ENCODE peak calls at places on chromosomes 1 and 21, in five cellular contexts. Y, L, R, H and A are unnamed samples.

GRCh38 chr1:212446333-212446732 is 13.6 kb downstream of the NENF start:
- DNase-seq in L (no peak), Y (no peak), H (no peak), R (no peak), A (no peak)

GRCh38 chr1:107058245-107059032 is 2.0 kb downstream of the PRMT6 start:
- DNase-seq in R (no peak), H (no peak), L (no peak), Y (no peak), A (no peak)

GRCh38 chr1:115112496-115113375 is 23.4 kb upstream of the TSPAN2 start:
- DNase-seq in Y (peak; percentile 23), R (peak; percentile 54), L (peak; percentile 39), H (peak; percentile 26), A (peak; percentile 16)

GRCh38 chr21:44739316-44739715 is 27.9 kb upstream of the TSPEAR start:
- DNase-seq in Y (no peak), L (no peak), H (no peak), R (no peak), A (no peak)

GRCh38 chr21:46559291-46559983 is 45.4 kb downstream of the S100B start:
- DNase-seq in L (no peak), Y (no peak), R (no peak), H (peak; percentile 46), A (no peak)

GRCh38 chr1:190475394-190476250 is 2.0 kb downstream of the BRINP3 start:
- DNase-seq in H (no peak), R (peak; percentile 32), L (peak; percentile 66), Y (no peak), A (no peak)

GRCh38 chr1:24443241-24443656 is 27.6 kb downstream of the NIPAL3 start:
- DNase-seq in Y (no peak), R (no peak), L (no peak), H (no peak), A (no peak)

GRCh38 chr1:101239095-101240040 is 2.5 kb downstream of the S1PR1 start:
- DNase-seq in L (no peak), H (peak; percentile 59), R (no peak), Y (no peak), A (no peak)

GRCh38 chr1:22643381-22643780 is at the start of gene C1QC:
- DNase-seq in L (no peak), R (peak; percentile 73), Y (no peak), H (no peak), A (no peak)

GRCh38 chr1:58714594-58714993 is 14.7 kb upstream of the MYSM1 start:
- DNase-seq in Y (no peak), R (no peak), L (no peak), H (no peak), A (no peak)

GRCh38 chr1:14782741-14783591 is 184.5 kb downstream of the KAZN start:
- DNase-seq in Y (no peak), R (no peak), L (no peak), H (no peak), A (no peak)

GRCh38 chr1:43531453-43531905 is 796 bp downstream of the PTPRF start:
- DNase-seq in Y (no peak), H (no peak), L (peak; percentile 70), R (peak; percentile 69), A (peak; percentile 62)

GRCh38 chr1:27274204-27274603 is 39.8 kb downstream of the WDTC1 start:
- DNase-seq in H (no peak), Y (no peak), L (no peak), R (no peak), A (no peak)

GRCh38 chr1:26828352-26829093 is 2.0 kb downstream of the ZDHHC18 start:
- DNase-seq in H (no peak), R (peak; percentile 69), L (peak; percentile 33), Y (no peak), A (no peak)

GRCh38 chr1:66752000-66752592 is at the start of gene DYNLT5:
- DNase-seq in Y (peak; percentile 13), L (peak; percentile 41), R (peak; percentile 79), H (no peak), A (no peak)

GRCh38 chr1:57422271-57423134 is 1.4 kb downstream of the DAB1 start:
- DNase-seq in L (no peak), Y (no peak), H (no peak), R (no peak), A (no peak)

GRCh38 chr1:1168451-1169411 is 4.9 kb upstream of the TTLL10 start:
- DNase-seq in L (peak; percentile 27), R (peak; percentile 43), H (no peak), Y (peak; percentile 31), A (no peak)

GRCh38 chr1:93758842-93759515 is 77.3 kb upstream of the BCAR3 start:
- DNase-seq in H (no peak), R (peak; percentile 64), L (no peak), Y (peak; percentile 23), A (no peak)

GRCh38 chr1:31995263-31995662 is 18.4 kb upstream of the KHDRBS1 start:
- DNase-seq in Y (no peak), R (no peak), L (no peak), H (no peak), A (no peak)

GRCh38 chr1:183239793-183240625 is 53.9 kb downstream of the LAMC2 start:
- DNase-seq in H (no peak), L (no peak), R (no peak), Y (no peak), A (no peak)

GRCh38 chr1:78426398-78426797 is 64.4 kb upstream of the PTGFR start:
- DNase-seq in R (no peak), H (no peak), L (no peak), Y (no peak), A (no peak)

GRCh38 chr1:7425229-7425628 is 345.9 kb upstream of the VAMP3 start:
- DNase-seq in H (no peak), R (no peak), L (no peak), Y (no peak), A (no peak)

GRCh38 chr1:225598847-225599246 is 54.1 kb downstream of the ENAH start:
- DNase-seq in Y (no peak), L (no peak), H (no peak), R (no peak), A (no peak)

GRCh38 chr1:212652609-212653008 is 44.0 kb downstream of the ATF3 start:
- DNase-seq in R (no peak), H (no peak), L (no peak), Y (no peak), A (no peak)

GRCh38 chr1:98920441-98921110 is 84.1 kb downstream of the PLPPR5 start:
- DNase-seq in R (no peak), Y (no peak), H (no peak), L (no peak), A (no peak)

DNA sequence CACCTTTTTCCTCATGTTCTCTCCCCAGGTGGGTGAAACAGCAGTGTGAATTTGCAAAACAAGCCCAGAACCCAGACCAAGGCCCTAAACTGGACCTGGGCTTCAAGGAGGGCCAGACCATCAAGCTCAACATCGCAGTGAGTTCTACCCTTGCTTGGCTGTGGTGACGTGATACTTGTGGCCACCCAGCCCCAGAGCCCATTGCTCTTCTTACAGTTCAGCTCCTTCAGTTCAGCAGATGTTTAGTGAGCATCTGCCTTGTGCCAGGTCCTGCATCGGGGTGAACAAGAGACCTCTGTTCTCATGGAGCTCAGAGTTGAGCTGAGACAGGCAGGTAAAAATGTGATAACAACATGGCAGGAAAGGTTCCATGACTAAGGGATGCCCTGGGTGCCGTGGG is 8.5 kb downstream of the NECAP2 start:
- DNase-seq in R (no peak), L (no peak), H (no peak), Y (no peak), A (no peak)
- H3K36me3 ChIP-seq in R (peaks cover 99% of the 10 kb centered on the region), L (peaks cover 40% of the 10 kb centered on the region), H (peaks cover 84% of the 10 kb centered on the region), Y (peaks cover 8% of the 10 kb centered on the region), A (peaks cover 11% of the 10 kb centered on the region)

GRCh38 chr1:154406572-154406879 is 1.4 kb downstream of the IL6R start:
- DNase-seq in R (no peak), L (no peak), H (no peak), Y (no peak), A (no peak)
- H3K36me3 ChIP-seq in R (no peaks in the 10 kb centered on the region), L (no peaks in the 10 kb centered on the region), H (peaks cover 3% of the 10 kb centered on the region), Y (no peaks in the 10 kb centered on the region), A (no peaks in the 10 kb centered on the region)

GRCh38 chr1:15942661-15943514 is 33.0 kb downstream of the ZBTB17 start:
- DNase-seq in Y (no peak), H (no peak), R (no peak), L (no peak), A (no peak)

GRCh38 chr1:15941899-15942660 is 33.8 kb downstream of the ZBTB17 start:
- DNase-seq in H (no peak), L (no peak), Y (no peak), R (no peak), A (no peak)

GRCh38 chr1:15939181-15940109 is 36.5 kb downstream of the ZBTB17 start:
- DNase-seq in L (no peak), H (no peak), Y (peak; percentile 62), R (no peak), A (peak; percentile 59)

GRCh38 chr1:15940110-15941043 is 35.5 kb downstream of the ZBTB17 start:
- DNase-seq in L (no peak), R (no peak), H (no peak), Y (no peak), A (no peak)

DNA sequence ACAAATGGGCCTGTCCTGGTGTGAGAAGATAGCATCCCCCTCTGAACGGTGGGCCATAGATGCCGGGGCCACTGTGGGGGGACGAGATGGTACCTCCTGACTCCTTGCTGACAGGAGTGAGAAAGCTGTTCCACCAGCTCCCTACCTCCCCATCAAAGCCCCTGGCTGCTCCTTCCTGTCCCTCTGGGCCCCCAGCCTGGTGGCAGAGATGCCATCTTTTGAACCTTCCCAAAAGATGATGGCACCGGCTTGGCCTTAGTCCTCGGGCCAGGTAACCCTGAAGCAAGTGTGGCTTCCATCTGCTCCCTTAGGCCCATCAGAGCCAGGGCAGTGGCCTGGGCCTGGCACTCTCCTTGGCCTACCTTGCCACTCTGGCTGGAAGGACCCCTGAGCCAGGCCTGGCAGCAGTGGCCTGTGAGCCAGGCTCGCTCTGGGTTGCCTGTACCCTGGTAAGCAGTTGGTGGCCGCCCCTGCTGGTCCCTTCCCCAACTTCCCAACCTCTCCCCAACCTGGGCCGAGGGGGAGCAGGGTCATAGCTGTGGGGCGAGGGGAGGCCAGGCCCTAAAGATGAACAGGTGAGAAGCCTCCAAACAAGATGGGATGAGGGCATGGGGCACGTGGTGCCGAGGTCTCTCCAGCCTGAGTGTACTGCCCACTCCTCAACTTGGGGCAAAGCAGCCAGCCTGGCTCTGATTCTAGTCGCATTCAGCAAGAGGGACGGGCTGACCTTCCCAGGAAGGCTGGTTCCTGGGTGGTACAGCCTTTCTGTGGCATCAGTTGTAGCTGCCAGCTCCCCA is 34.7 kb downstream of the ZBTB17 start:
- DNase-seq in H (no peak), L (no peak), R (no peak), Y (no peak), A (no peak)
- H3K36me3 ChIP-seq in H (peaks cover 91% of the 10 kb centered on the region), L (peaks cover 44% of the 10 kb centered on the region), R (peaks cover 100% of the 10 kb centered on the region), Y (peaks cover 53% of the 10 kb centered on the region), A (peaks cover 13% of the 10 kb centered on the region)

DNA sequence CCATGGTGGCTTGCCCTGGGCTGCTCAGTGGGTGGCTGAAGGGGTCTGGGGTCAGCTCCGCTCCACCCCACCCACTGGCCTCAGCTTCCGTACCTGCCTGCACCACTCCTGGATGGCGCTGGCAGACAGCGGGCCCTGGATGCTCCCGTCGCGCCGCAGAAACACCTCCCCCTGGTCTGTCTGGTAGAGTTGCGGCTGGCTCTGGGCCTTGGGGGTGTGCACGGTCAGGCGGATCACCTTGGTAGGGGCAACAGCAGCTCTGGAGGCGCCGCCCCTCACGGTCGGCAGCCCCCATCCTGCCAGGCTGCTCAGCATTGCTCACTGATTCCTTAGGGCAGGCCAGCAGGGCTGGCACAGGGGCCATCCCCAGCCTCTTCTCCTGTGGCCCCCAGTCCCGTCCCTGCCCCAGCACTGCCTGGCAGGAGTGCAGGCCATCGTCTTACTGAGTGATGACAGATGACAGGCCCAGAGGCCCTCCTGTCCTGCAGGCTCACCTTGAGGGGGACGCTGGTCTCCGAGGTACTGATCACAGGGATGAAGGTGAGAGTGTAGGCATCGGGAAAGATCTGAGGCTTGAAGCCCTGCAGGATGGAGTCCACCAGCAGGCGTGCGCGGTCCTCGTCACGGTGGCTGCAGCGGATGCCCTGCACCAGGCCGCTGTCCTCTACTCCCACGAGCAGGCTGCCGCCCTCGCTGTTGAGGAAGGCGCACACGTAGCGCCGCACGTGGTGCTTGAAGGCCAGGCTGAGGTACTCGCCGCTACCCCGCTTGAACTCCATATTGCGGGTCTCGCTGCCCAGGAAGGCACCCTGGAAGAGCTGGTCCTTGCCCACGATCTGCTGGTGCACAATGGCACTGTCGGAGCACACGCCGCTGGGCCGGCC is 4.1 kb downstream of the SLFNL1 start:
- DNase-seq in R (no peak), Y (no peak), H (no peak), L (no peak), A (no peak)
- H3K36me3 ChIP-seq in R (peaks cover 9% of the 10 kb centered on the region), Y (peaks cover 5% of the 10 kb centered on the region), H (peaks cover 10% of the 10 kb centered on the region), L (peaks cover 4% of the 10 kb centered on the region), A (no peaks in the 10 kb centered on the region)